ENCODE peak calls at places on chromosomes 11 and 22, in seven cellular contexts. N is PC-3, W is fibroblast of lung, G is keratinocyte, A is pancreas, D is A549, T is heart right ventricle. F is an unnamed sample. For H3K4me1, the result is how much of the 10 kb centered on the place peaks cover.

GRCh38 chr22:49143812-49144211 is 683.9 kb downstream of the BRD1 start:
- DNase-seq in N (no peak), W (no peak), G (no peak), A (no peak), D (no peak), T (no peak), F (no peak)

GRCh38 chr11:7046474-7046873 is 26.2 kb downstream of the NLRP14 start:
- DNase-seq in N (no peak), W (peak), G (no peak), A (no peak), D (no peak), T (no peak), F (no peak)

GRCh38 chr22:37957232-37957631 is 3.7 kb downstream of the POLR2F start:
- DNase-seq in N (no peak), W (no peak), G (no peak), A (no peak), D (no peak), T (no peak), F (no peak)

GRCh38 chr22:35160268-35160667 is 94.3 kb downstream of the ISX start:
- DNase-seq in N (no peak), W (no peak), G (no peak), A (no peak), D (no peak), T (no peak), F (peak)

GRCh38 chr11:11230802-11231562 is 122.1 kb downstream of the CSNK2A3 start:
- DNase-seq in N (peak), W (no peak), G (no peak), A (no peak), D (peak), T (no peak), F (no peak)

GRCh38 chr11:134913999-134914590 is 502.1 kb upstream of the B3GAT1 start:
- DNase-seq in N (no peak), W (no peak), G (no peak), A (no peak), D (no peak), T (no peak), F (no peak)

GRCh38 chr11:131195801-131196517 is 174.5 kb upstream of the NTM start:
- DNase-seq in N (peak), W (peak), G (no peak), A (peak), D (no peak), T (peak), F (no peak)

GRCh38 chr22:28072066-28072465 is 153.0 kb upstream of the PITPNB start:
- DNase-seq in N (peak), W (peak), G (peak), A (no peak), D (no peak), T (no peak), F (peak)

GRCh38 chr11:110429614-110430266 is at the start of gene FDX1:
- DNase-seq in N (peak), W (peak), G (no peak), A (peak), D (peak), T (peak), F (peak)

GRCh38 chr11:130831506-130832385 is 84.5 kb downstream of the SNX19 start:
- DNase-seq in N (peak), W (peak), G (no peak), A (no peak), D (no peak), T (no peak), F (no peak)

GRCh38 chr11:121460941-121461514 is 8.3 kb upstream of the SORL1-AS1 start:
- DNase-seq in N (peak), W (no peak), G (no peak), A (no peak), D (no peak), T (no peak), F (no peak)

GRCh38 chr11:75347781-75348613 is 3.5 kb downstream of the ARRB1 start:
- DNase-seq in N (no peak), W (peak), G (no peak), A (no peak), D (no peak), T (peak), F (peak)

GRCh38 chr22:40819741-40820140 is 595 bp upstream of the SLC25A17 start:
- DNase-seq in N (peak), W (peak), G (no peak), A (no peak), D (no peak), T (no peak), F (peak)

GRCh38 chr11:128470081-128470480 is 117.3 kb downstream of the ETS1 start:
- DNase-seq in N (no peak), W (no peak), G (no peak), A (no peak), D (no peak), T (no peak), F (no peak)

GRCh38 chr11:69475141-69475865 is 6.2 kb upstream of the LINC01488 start:
- DNase-seq in N (no peak), W (no peak), G (no peak), A (no peak), D (no peak), T (no peak), F (peak)

GRCh38 chr11:102050927-102051575 is 3.8 kb downstream of the CFAP300 start:
- DNase-seq in N (no peak), W (no peak), G (no peak), A (no peak), D (no peak), T (no peak), F (no peak)

GRCh38 chr11:78921517-78921916 is 346.9 kb upstream of the NARS2 start:
- DNase-seq in N (no peak), W (no peak), G (no peak), A (no peak), D (no peak), T (no peak), F (no peak)

GRCh38 chr22:24376606-24377005 is 50.8 kb upstream of the ADORA2A start:
- DNase-seq in N (no peak), W (no peak), G (no peak), A (no peak), D (no peak), T (no peak), F (no peak)

GRCh38 chr11:109059402-109059801 is 362.6 kb upstream of the C11orf87 start:
- DNase-seq in N (no peak), W (no peak), G (no peak), A (no peak), D (no peak), T (no peak), F (no peak)

GRCh38 chr11:65311197-65311631 is 3.5 kb upstream of the CDC42EP2 start:
- DNase-seq in N (peak), W (no peak), G (no peak), A (no peak), D (no peak), T (no peak), F (peak)

GRCh38 chr22:48760481-48761238 is 1067.0 kb downstream of the BRD1 start:
- DNase-seq in N (no peak), W (no peak), G (no peak), A (no peak), D (no peak), T (no peak), F (no peak)

GRCh38 chr22:23500508-23501208 is 79.4 kb downstream of the IGLL1 start:
- DNase-seq in N (no peak), W (no peak), G (no peak), A (no peak), D (no peak), T (no peak), F (peak)

GRCh38 chr22:23184100-23184763 is 3.9 kb downstream of the BCR start:
- DNase-seq in N (no peak), W (no peak), G (no peak), A (no peak), D (no peak), T (no peak), F (no peak)

GRCh38 chr11:83061883-83062282 is 9.8 kb downstream of the RAB30 start:
- DNase-seq in N (no peak), W (no peak), G (no peak), A (no peak), D (no peak), T (no peak), F (no peak)

GRCh38 chr11:46930089-46930488 is 6.5 kb upstream of the CSTPP1 start:
- DNase-seq in N (peak), W (peak), G (no peak), A (peak), D (peak), T (no peak), F (no peak)

GRCh38 chr22:43953988-43954771 is 1.1 kb upstream of the SAMM50 start:
- DNase-seq in N (no peak), W (no peak), G (no peak), A (no peak), D (no peak), T (no peak), F (peak)

GRCh38 chr22:23534201-23534850 is 45.8 kb downstream of the IGLL1 start:
- DNase-seq in N (no peak), W (no peak), G (no peak), A (no peak), D (no peak), T (no peak), F (no peak)

GRCh38 chr11:32437406-32438345 is 2.3 kb upstream of the WT1 start:
- DNase-seq in N (no peak), W (no peak), G (no peak), A (no peak), D (no peak), T (no peak), F (no peak)

GRCh38 chr11:114128399-114128798 is 68.9 kb downstream of the ZBTB16 start:
- DNase-seq in N (no peak), W (no peak), G (no peak), A (no peak), D (no peak), T (no peak), F (no peak)

GRCh38 chr11:33930317-33931021 is 38.6 kb upstream of the LMO2 start:
- DNase-seq in N (no peak), W (peak), G (no peak), A (no peak), D (no peak), T (no peak), F (no peak)

GRCh38 chr11:12280838-12281565 is 96.4 kb upstream of the PARVA start:
- DNase-seq in N (no peak), W (peak), G (no peak), A (no peak), D (no peak), T (no peak), F (peak)

GRCh38 chr11:58616594-58616993 is 5.9 kb upstream of the CNTF start:
- DNase-seq in N (peak), W (peak), G (no peak), A (peak), D (no peak), T (no peak), F (peak)

GRCh38 chr11:95364324-95365295 is 133.6 kb upstream of the SESN3 start:
- DNase-seq in N (peak), W (peak), G (no peak), A (no peak), D (peak), T (no peak), F (peak)

GRCh38 chr11:1756024-1756561 is 5.7 kb upstream of the IFITM10 start:
- DNase-seq in N (no peak), W (no peak), G (no peak), A (no peak), D (no peak), T (no peak), F (peak)

GRCh38 chr11:1755344-1756023 is 5.1 kb upstream of the IFITM10 start:
- DNase-seq in N (no peak), W (no peak), G (no peak), A (no peak), D (no peak), T (peak), F (peak)

GRCh38 chr11:1758611-1759150 is 5.0 kb downstream of the CTSD start:
- DNase-seq in N (no peak), W (no peak), G (no peak), A (no peak), D (no peak), T (no peak), F (peak)

GRCh38 chr11:1757861-1758610 is 5.7 kb downstream of the CTSD start:
- DNase-seq in N (no peak), W (no peak), G (no peak), A (no peak), D (no peak), T (no peak), F (peak)

GRCh38 chr11:1756791-1757771 is 6.6 kb downstream of the CTSD start:
- DNase-seq in N (no peak), W (no peak), G (no peak), A (no peak), D (no peak), T (no peak), F (peak)
- H3K27ac ChIP-seq in N (no peak), W (no peak), G (no peak), A (no peak), D (no peak), T (peak), F (no peak)

GRCh38 chr11:24617856-24618255 is 121.0 kb downstream of the LUZP2 start:
- DNase-seq in N (peak), W (no peak), G (no peak), A (no peak), D (no peak), T (no peak), F (no peak)
- TF ChIP-seq CTCF in N (peak), W (no peak), G (peak), A (no peak), D (no peak), T (no peak), F (no peak)

GRCh38 chr22:30495041-30495784 is 10.3 kb downstream of the SEC14L4 start:
- DNase-seq in N (no peak), W (no peak), G (no peak), A (no peak), D (no peak), T (no peak), F (no peak)
- H3K4me1 ChIP-seq in N (under half), W (under half), G (under half), A (under half), D (under half), T (under half), F (under half)

GRCh38 chr11:18567081-18567480 is 21.5 kb downstream of the UEVLD start:
- DNase-seq in N (no peak), W (no peak), G (no peak), A (no peak), D (no peak), T (no peak), F (peak)

GRCh38 chr11:18566406-18566805 is 22.1 kb downstream of the UEVLD start:
- DNase-seq in N (no peak), W (no peak), G (no peak), A (no peak), D (no peak), T (no peak), F (no peak)

GRCh38 chr11:18564149-18564548 is 24.4 kb downstream of the UEVLD start:
- DNase-seq in N (no peak), W (no peak), G (no peak), A (no peak), D (no peak), T (no peak), F (peak)

GRCh38 chr11:18563090-18563730 is 25.3 kb downstream of the UEVLD start:
- DNase-seq in N (no peak), W (no peak), G (no peak), A (no peak), D (no peak), T (no peak), F (peak)
- H3K27ac ChIP-seq in N (no peak), W (no peak), G (no peak), A (no peak), D (no peak), T (no peak), F (no peak)

F was measured in osteoblast.